ENCODE peak calls at places on chromosomes 16 and 17, in five cellular contexts. C is NB4; J is effector CD4-positive, alpha-beta T cell; Q is hypothalamus; G is ACHN. M is an unnamed sample.

GRCh38 chr16:82082543-82083244 is 47.6 kb downstream of the HSD17B2 start:
- DNase-seq in C (peak), J (no peak), Q (no peak), G (peak), M (no peak)

GRCh38 chr17:2693561-2694380 is 17.8 kb downstream of the CLUH start:
- DNase-seq in C (no peak), J (no peak), Q (no peak), G (no peak), M (no peak)

GRCh38 chr17:43779145-43780125 is 658 bp upstream of the DUSP3 start:
- DNase-seq in C (peak), J (no peak), Q (no peak), G (no peak), M (no peak)

GRCh38 chr17:14471052-14471451 is 170.2 kb downstream of the HS3ST3B1 start:
- DNase-seq in C (no peak), J (no peak), Q (no peak), G (no peak), M (no peak)

GRCh38 chr17:74532115-74532514 is 840 bp upstream of the CD300LB start:
- DNase-seq in C (peak), J (no peak), Q (peak), G (no peak), M (peak)

GRCh38 chr17:81206166-81206565 is 16.6 kb downstream of the CEP131 start:
- DNase-seq in C (no peak), J (no peak), Q (no peak), G (no peak), M (no peak)

GRCh38 chr16:630815-631405 is at the start of gene WFIKKN1:
- DNase-seq in C (no peak), J (no peak), Q (no peak), G (no peak), M (no peak)

GRCh38 chr16:12502671-12503070 is 301.0 kb downstream of the CPPED1 start:
- DNase-seq in C (no peak), J (no peak), Q (no peak), G (no peak), M (no peak)

GRCh38 chr16:52725043-52725442 is 178.1 kb upstream of the TOX3 start:
- DNase-seq in C (no peak), J (no peak), Q (no peak), G (no peak), M (no peak)

GRCh38 chr17:5871666-5872065 is 198.5 kb upstream of the WSCD1 start:
- DNase-seq in C (no peak), J (no peak), Q (no peak), G (no peak), M (no peak)

GRCh38 chr17:21194688-21195087 is 19.3 kb downstream of the TMEM11 start:
- DNase-seq in C (no peak), J (no peak), Q (peak), G (no peak), M (no peak)

GRCh38 chr16:66422366-66422765 is 4.7 kb upstream of the BEAN1 start:
- DNase-seq in C (no peak), J (no peak), Q (no peak), G (no peak), M (no peak)

GRCh38 chr16:1960665-1961630 is 1.6 kb downstream of the NDUFB10 start:
- DNase-seq in C (peak), J (no peak), Q (no peak), G (peak), M (no peak)

GRCh38 chr17:36095992-36096391 is 6.0 kb upstream of the CCL3 start:
- DNase-seq in C (peak), J (no peak), Q (no peak), G (no peak), M (no peak)

GRCh38 chr17:72587773-72588511 is 467.1 kb downstream of the SOX9 start:
- DNase-seq in C (peak), J (no peak), Q (no peak), G (no peak), M (no peak)

GRCh38 chr16:70364399-70364798 is 17.7 kb downstream of the DDX19A start:
- DNase-seq in C (no peak), J (no peak), Q (no peak), G (no peak), M (no peak)

GRCh38 chr17:77503293-77503655 is 362.5 kb downstream of the SEC14L1 start:
- DNase-seq in C (no peak), J (no peak), Q (no peak), G (no peak), M (no peak)

GRCh38 chr17:1008008-1008761 is 11.3 kb downstream of the TIMM22 start:
- DNase-seq in C (no peak), J (no peak), Q (peak), G (no peak), M (peak)

GRCh38 chr17:58270476-58271290 is 10.1 kb downstream of the MPO start:
- DNase-seq in C (peak), J (no peak), Q (no peak), G (no peak), M (no peak)

GRCh38 chr17:61345081-61345480 is 54.6 kb upstream of the TBX2 start:
- DNase-seq in C (no peak), J (no peak), Q (no peak), G (no peak), M (no peak)

GRCh38 chr17:60744355-60744958 is 66.8 kb downstream of the BCAS3 start:
- DNase-seq in C (no peak), J (no peak), Q (no peak), G (no peak), M (no peak)

GRCh38 chr17:418421-418751 is 65.8 kb upstream of the RPH3AL start:
- DNase-seq in C (peak), J (peak), Q (no peak), G (no peak), M (no peak)

GRCh38 chr16:85884808-85885463 is 14.0 kb upstream of the IRF8 start:
- DNase-seq in C (no peak), J (no peak), Q (no peak), G (no peak), M (no peak)

GRCh38 chr16:79843631-79844043 is 243.1 kb upstream of the MAF start:
- DNase-seq in C (no peak), J (no peak), Q (no peak), G (no peak), M (no peak)

GRCh38 chr17:41777579-41778188 is 8.8 kb downstream of the JUP start:
- DNase-seq in C (no peak), J (no peak), Q (peak), G (peak), M (peak)

GRCh38 chr17:80967404-80967872 is 24.2 kb upstream of the CHMP6 start:
- DNase-seq in C (no peak), J (no peak), Q (no peak), G (no peak), M (no peak)

GRCh38 chr17:38751144-38751802 is 1.3 kb upstream of the PSMB3 start:
- DNase-seq in C (peak), J (no peak), Q (no peak), G (peak), M (no peak)

GRCh38 chr16:31242197-31242596 is 17.6 kb upstream of the ITGAM start:
- DNase-seq in C (no peak), J (no peak), Q (no peak), G (no peak), M (no peak)

GRCh38 chr17:38430316-38430715 is 2.1 kb downstream of the ARHGAP23 start:
- DNase-seq in C (peak), J (no peak), Q (no peak), G (no peak), M (no peak)

GRCh38 chr17:29583324-29584248 is 5.9 kb downstream of the GIT1 start:
- DNase-seq in C (no peak), J (no peak), Q (no peak), G (no peak), M (no peak)

GRCh38 chr17:56810846-56811775 is 22.6 kb downstream of the C17orf67 start:
- DNase-seq in C (peak), J (no peak), Q (no peak), G (no peak), M (no peak)

GRCh38 chr17:56150631-56151030 is 2.6 kb upstream of the ANKFN1 start:
- DNase-seq in C (no peak), J (no peak), Q (no peak), G (no peak), M (no peak)

GRCh38 chr17:63665527-63666214 is 34.3 kb downstream of the LIMD2 start:
- DNase-seq in C (peak), J (no peak), Q (no peak), G (no peak), M (no peak)

GRCh38 chr17:78387982-78388941 is 9.8 kb downstream of the PGS1 start:
- DNase-seq in C (peak), J (no peak), Q (no peak), G (no peak), M (peak)

GRCh38 chr17:80425835-80426426 is 11.0 kb downstream of the ENDOV start:
- DNase-seq in C (no peak), J (no peak), Q (no peak), G (no peak), M (no peak)

GRCh38 chr17:30720013-30720471 is 104.5 kb downstream of the CRLF3 start:
- DNase-seq in C (no peak), J (no peak), Q (no peak), G (no peak), M (no peak)

GRCh38 chr16:83926726-83927397 is 26.2 kb upstream of the OSGIN1 start:
- DNase-seq in C (peak), J (peak), Q (peak), G (peak), M (peak)

GRCh38 chr16:24036614-24037013 is 200.8 kb downstream of the PRKCB start:
- DNase-seq in C (peak), J (peak), Q (no peak), G (peak), M (no peak)